ENCODE peak calls at places on chromosomes 3 and 15, in eight cellular contexts. One of them, this sample, is unnamed.

GRCh38 chr3:120420855-120421570 is 29.8 kb downstream of the FSTL1 start:
- DNase-seq in suprapubic skin: no peak
- DNase-seq in GM12878: no peak
- DNase-seq in spleen: no peak
- DNase-seq in heart left ventricle: no peak
- DNase-seq in stomach: no peak
- DNase-seq in uterus: no peak
- DNase-seq in A549: no peak
- DNase-seq in this sample: no peak

GRCh38 chr15:99826146-99826745 is 93.0 kb upstream of the LYSMD4 start:
- DNase-seq in heart left ventricle: no peak
- DNase-seq in A549: no peak
- DNase-seq in GM12878: no peak
- DNase-seq in spleen: no peak
- DNase-seq in stomach: no peak
- DNase-seq in uterus: no peak
- DNase-seq in suprapubic skin: no peak
- DNase-seq in this sample: no peak

GRCh38 chr3:100769693-100770092 is 60.4 kb downstream of the TFG start:
- DNase-seq in stomach: no peak
- DNase-seq in GM12878: no peak
- DNase-seq in suprapubic skin: no peak
- DNase-seq in heart left ventricle: no peak
- DNase-seq in spleen: no peak
- DNase-seq in A549: no peak
- DNase-seq in uterus: no peak
- DNase-seq in this sample: no peak

GRCh38 chr15:40420071-40420713 is 14.6 kb downstream of the IVD start:
- DNase-seq in uterus: no peak
- DNase-seq in suprapubic skin: no peak
- DNase-seq in A549: no peak
- DNase-seq in spleen: no peak
- DNase-seq in heart left ventricle: peak; percentile 64
- DNase-seq in stomach: peak; percentile 63
- DNase-seq in GM12878: no peak
- DNase-seq in this sample: no peak

GRCh38 chr15:52523192-52523591 is 5.5 kb downstream of the MYO5A start:
- DNase-seq in heart left ventricle: no peak
- DNase-seq in GM12878: no peak
- DNase-seq in suprapubic skin: no peak
- DNase-seq in stomach: no peak
- DNase-seq in spleen: no peak
- DNase-seq in uterus: no peak
- DNase-seq in A549: no peak
- DNase-seq in this sample: no peak

GRCh38 chr3:38582316-38582715 is 67.2 kb downstream of the SCN5A start:
- DNase-seq in heart left ventricle: no peak
- DNase-seq in spleen: peak; percentile 32
- DNase-seq in suprapubic skin: no peak
- DNase-seq in stomach: peak; percentile 19
- DNase-seq in uterus: no peak
- DNase-seq in GM12878: no peak
- DNase-seq in A549: no peak
- DNase-seq in this sample: no peak

GRCh38 chr3:73694988-73695757 is 70.4 kb upstream of the PDZRN3 start:
- DNase-seq in heart left ventricle: no peak
- DNase-seq in uterus: no peak
- DNase-seq in A549: no peak
- DNase-seq in spleen: no peak
- DNase-seq in GM12878: no peak
- DNase-seq in suprapubic skin: no peak
- DNase-seq in stomach: no peak
- DNase-seq in this sample: no peak

GRCh38 chr3:127457094-127457475 is 133.4 kb downstream of the TPRA1 start:
- DNase-seq in spleen: peak; percentile 71
- DNase-seq in A549: no peak
- DNase-seq in suprapubic skin: peak; percentile 67
- DNase-seq in uterus: no peak
- DNase-seq in GM12878: no peak
- DNase-seq in heart left ventricle: no peak
- DNase-seq in stomach: peak; percentile 66
- DNase-seq in this sample: peak; percentile 25

GRCh38 chr3:111694471-111694870 is 99.3 kb upstream of the ZBED2 start:
- DNase-seq in uterus: no peak
- DNase-seq in stomach: no peak
- DNase-seq in heart left ventricle: no peak
- DNase-seq in spleen: no peak
- DNase-seq in GM12878: no peak
- DNase-seq in A549: no peak
- DNase-seq in suprapubic skin: no peak
- DNase-seq in this sample: no peak

GRCh38 chr3:117287602-117288001 is 578.0 kb downstream of the TUSC7 start:
- DNase-seq in heart left ventricle: no peak
- DNase-seq in A549: no peak
- DNase-seq in stomach: no peak
- DNase-seq in uterus: no peak
- DNase-seq in spleen: no peak
- DNase-seq in GM12878: no peak
- DNase-seq in suprapubic skin: no peak
- DNase-seq in this sample: no peak

GRCh38 chr15:40445411-40446055 is 4.8 kb downstream of the BAHD1 start:
- DNase-seq in A549: no peak
- DNase-seq in GM12878: no peak
- DNase-seq in heart left ventricle: no peak
- DNase-seq in suprapubic skin: no peak
- DNase-seq in stomach: no peak
- DNase-seq in uterus: no peak
- DNase-seq in spleen: no peak
- DNase-seq in this sample: no peak

GRCh38 chr3:126781406-126781805 is 77.4 kb downstream of the CHCHD6 start:
- DNase-seq in A549: no peak
- DNase-seq in GM12878: no peak
- DNase-seq in heart left ventricle: no peak
- DNase-seq in uterus: no peak
- DNase-seq in suprapubic skin: no peak
- DNase-seq in stomach: no peak
- DNase-seq in spleen: no peak
- DNase-seq in this sample: peak; percentile 68

DNA sequence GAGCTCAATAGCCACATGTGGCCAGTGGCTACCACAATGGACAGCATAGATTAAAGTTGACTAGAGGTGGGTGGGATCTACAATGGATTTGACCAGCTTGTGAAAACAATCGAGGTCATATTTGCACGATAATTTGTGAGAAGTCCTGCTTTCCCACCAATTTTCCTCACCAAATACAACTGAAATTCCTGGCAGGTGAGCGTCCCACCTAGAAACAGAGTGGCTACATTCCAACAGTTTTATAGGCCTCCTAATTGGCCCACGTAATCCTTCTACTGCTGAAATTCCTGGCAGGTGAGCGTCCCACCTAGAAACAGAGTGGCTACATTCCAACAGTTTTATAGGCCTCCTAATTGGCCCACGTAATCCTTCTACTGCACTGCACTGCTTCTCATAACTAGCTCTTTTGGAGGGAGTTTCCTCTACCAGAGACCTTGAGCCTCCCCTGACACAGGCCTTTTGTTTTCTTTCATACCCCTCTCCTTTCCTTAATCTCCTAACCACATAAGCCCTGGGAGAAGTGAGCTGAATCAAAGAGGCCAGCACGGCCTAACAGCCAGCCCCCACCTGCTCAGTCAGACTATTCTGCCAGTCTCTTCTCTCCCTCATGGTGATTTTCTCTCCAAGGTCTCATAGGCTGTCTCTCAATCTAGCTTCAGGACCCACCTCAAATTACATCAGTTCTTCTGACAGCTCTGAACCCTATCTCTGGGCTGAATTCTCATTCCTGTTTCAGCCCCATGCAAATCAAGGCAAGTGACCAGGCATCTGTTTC is 80.2 kb downstream of the BFSP2 start:
- DNase-seq in spleen: no peak
- DNase-seq in uterus: no peak
- DNase-seq in heart left ventricle: no peak
- DNase-seq in A549: no peak
- DNase-seq in stomach: no peak
- DNase-seq in suprapubic skin: no peak
- DNase-seq in GM12878: peak; percentile 73
- DNase-seq in this sample: no peak
- TF ChIP-seq POLR2A in spleen: no peak
- TF ChIP-seq POLR2A in uterus: no peak
- TF ChIP-seq POLR2A in heart left ventricle: no peak
- TF ChIP-seq POLR2A in A549: no peak
- TF ChIP-seq POLR2A in stomach: no peak
- TF ChIP-seq POLR2A in suprapubic skin: no peak
- TF ChIP-seq POLR2A in GM12878: no peak
- TF ChIP-seq POLR2A in this sample: no peak

GRCh38 chr3:177565981-177566380 is 368.7 kb upstream of the TBL1XR1 start:
- DNase-seq in spleen: no peak
- DNase-seq in A549: no peak
- DNase-seq in uterus: no peak
- DNase-seq in GM12878: no peak
- DNase-seq in suprapubic skin: no peak
- DNase-seq in stomach: no peak
- DNase-seq in heart left ventricle: no peak
- DNase-seq in this sample: no peak

GRCh38 chr3:177563792-177564191 is 366.5 kb upstream of the TBL1XR1 start:
- DNase-seq in suprapubic skin: no peak
- DNase-seq in spleen: no peak
- DNase-seq in GM12878: no peak
- DNase-seq in A549: no peak
- DNase-seq in stomach: no peak
- DNase-seq in heart left ventricle: no peak
- DNase-seq in uterus: no peak
- DNase-seq in this sample: no peak

GRCh38 chr3:177561769-177562360 is 364.6 kb upstream of the TBL1XR1 start:
- DNase-seq in GM12878: no peak
- DNase-seq in A549: no peak
- DNase-seq in suprapubic skin: no peak
- DNase-seq in spleen: no peak
- DNase-seq in uterus: no peak
- DNase-seq in heart left ventricle: no peak
- DNase-seq in stomach: no peak
- DNase-seq in this sample: no peak

GRCh38 chr3:177561365-177561764 is 364.1 kb upstream of the TBL1XR1 start:
- DNase-seq in spleen: no peak
- DNase-seq in GM12878: no peak
- DNase-seq in uterus: no peak
- DNase-seq in stomach: no peak
- DNase-seq in suprapubic skin: no peak
- DNase-seq in A549: no peak
- DNase-seq in heart left ventricle: no peak
- DNase-seq in this sample: no peak

DNA sequence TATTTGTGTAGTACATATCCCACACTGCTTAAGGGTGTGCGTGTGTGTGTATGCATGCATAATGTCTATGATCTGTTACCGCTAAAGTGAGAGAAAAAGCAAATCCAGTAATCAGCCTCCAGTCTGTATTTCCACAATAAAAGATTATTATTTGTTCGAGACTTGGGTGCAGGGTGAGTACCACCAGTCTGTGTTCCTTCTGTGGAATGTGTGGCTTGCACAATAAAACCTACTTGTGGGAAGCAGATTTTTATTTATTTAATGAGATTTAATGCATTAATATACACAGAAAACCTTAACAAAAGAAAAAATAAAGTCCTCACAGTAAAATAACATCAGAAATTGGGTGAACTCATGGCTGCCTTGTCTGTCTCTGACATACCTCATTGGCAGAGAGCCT is 366.1 kb upstream of the TBL1XR1 start:
- DNase-seq in heart left ventricle: no peak
- DNase-seq in suprapubic skin: no peak
- DNase-seq in stomach: no peak
- DNase-seq in A549: no peak
- DNase-seq in GM12878: no peak
- DNase-seq in spleen: no peak
- DNase-seq in uterus: no peak
- DNase-seq in this sample: no peak
- TF ChIP-seq CTCF in heart left ventricle: no peak
- TF ChIP-seq CTCF in suprapubic skin: no peak
- TF ChIP-seq CTCF in stomach: no peak
- TF ChIP-seq CTCF in A549: no peak
- TF ChIP-seq CTCF in GM12878: no peak
- TF ChIP-seq CTCF in spleen: no peak
- TF ChIP-seq CTCF in uterus: no peak
- TF ChIP-seq CTCF in this sample: no peak

DNA sequence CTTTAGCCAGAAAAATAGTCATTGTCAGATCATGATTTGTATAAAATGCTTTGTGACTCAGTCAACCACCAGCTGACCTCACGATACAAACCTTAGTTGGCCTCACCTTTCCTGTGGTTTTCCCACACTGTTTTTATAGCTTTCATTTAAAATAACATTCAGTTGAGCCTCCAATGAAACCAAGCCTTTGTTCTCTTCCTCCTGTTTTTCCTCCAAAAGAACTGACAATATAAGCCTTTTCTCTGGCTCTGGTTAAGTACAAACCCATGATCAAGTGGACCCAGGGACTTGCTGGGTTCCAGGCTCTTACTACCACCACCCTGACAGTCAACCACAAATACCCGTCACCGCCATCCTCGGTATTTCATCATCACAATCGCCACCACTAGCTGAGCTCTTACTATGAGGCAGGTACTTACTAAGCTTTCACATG is 81.7 kb downstream of the TAMM41 start:
- DNase-seq in uterus: no peak
- DNase-seq in spleen: no peak
- DNase-seq in heart left ventricle: no peak
- DNase-seq in GM12878: no peak
- DNase-seq in suprapubic skin: no peak
- DNase-seq in A549: no peak
- DNase-seq in stomach: no peak
- DNase-seq in this sample: no peak
- TF ChIP-seq POLR2A in uterus: no peak
- TF ChIP-seq POLR2A in spleen: no peak
- TF ChIP-seq POLR2A in heart left ventricle: no peak
- TF ChIP-seq POLR2A in GM12878: no peak
- TF ChIP-seq POLR2A in suprapubic skin: no peak
- TF ChIP-seq POLR2A in A549: no peak
- TF ChIP-seq POLR2A in stomach: no peak
- TF ChIP-seq POLR2A in this sample: no peak

DNA sequence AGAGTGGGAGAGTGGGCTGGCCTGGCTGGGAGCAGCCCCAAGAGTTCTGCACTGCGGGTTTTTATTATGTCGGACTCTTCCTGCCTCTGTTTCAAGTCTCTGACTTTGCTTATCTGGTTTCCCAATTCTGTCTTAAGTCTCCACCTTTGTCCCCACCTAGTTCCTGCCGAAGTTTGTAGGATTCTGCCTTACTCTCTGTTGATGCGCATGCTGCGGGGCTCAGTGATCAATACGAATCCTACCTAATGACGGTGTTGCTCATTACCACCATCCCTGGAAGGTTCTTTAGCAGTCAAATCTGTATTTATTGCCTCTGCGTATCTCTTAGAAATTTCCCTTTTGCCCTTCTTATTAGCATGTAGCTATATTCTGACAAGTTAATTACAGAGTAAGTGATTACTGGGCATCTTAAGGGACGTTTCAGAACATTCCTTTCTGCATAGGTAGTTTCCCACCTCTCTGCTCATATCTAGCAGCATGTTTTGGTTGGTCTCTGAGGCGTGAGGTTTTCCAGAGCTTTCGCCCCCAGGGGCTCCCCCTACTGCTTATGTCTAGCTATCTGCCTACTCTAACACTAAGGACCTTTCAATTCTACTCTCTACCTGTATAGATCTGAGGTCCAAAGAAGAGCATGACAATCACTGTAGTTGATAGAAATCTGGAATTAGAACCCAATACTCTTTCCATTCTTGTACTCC is 236.0 kb upstream of the EIF1B start:
- DNase-seq in GM12878: no peak
- DNase-seq in A549: no peak
- DNase-seq in stomach: no peak
- DNase-seq in heart left ventricle: no peak
- DNase-seq in uterus: no peak
- DNase-seq in suprapubic skin: no peak
- DNase-seq in spleen: no peak
- DNase-seq in this sample: no peak
- TF ChIP-seq CTCF in GM12878: no peak
- TF ChIP-seq CTCF in A549: no peak
- TF ChIP-seq CTCF in stomach: no peak
- TF ChIP-seq CTCF in heart left ventricle: no peak
- TF ChIP-seq CTCF in uterus: no peak
- TF ChIP-seq CTCF in suprapubic skin: no peak
- TF ChIP-seq CTCF in spleen: no peak
- TF ChIP-seq CTCF in this sample: no peak